ENCODE peak calls at places on chromosome 13, in nine cellular contexts. A is NCI-H345, Q is T-helper 17 cell, N is iPS DF 6.9, D is AG08396, T is AML-193, E is left ventricle myocardium superior, O is amygdala, P is mucosa of descending colon. M is an unnamed sample.

GRCh38 chr13:51175001-51175400 is 47.2 kb upstream of the FAM124A start:
- DNase-seq in E (no peak), P (no peak), O (no peak), A (no peak), T (no peak), N (no peak), Q (no peak), D (no peak), M (no peak)

GRCh38 chr13:76542176-76542575 is 344.0 kb downstream of the KCTD12 start:
- DNase-seq in T (no peak), N (no peak), O (no peak), A (no peak), P (no peak), Q (no peak), D (no peak), E (no peak), M (no peak)

GRCh38 chr13:101755228-101755887 is 302.9 kb downstream of the ITGBL1 start:
- DNase-seq in P (no peak), N (no peak), O (no peak), E (no peak), Q (no peak), T (no peak), A (no peak), D (no peak), M (no peak)

GRCh38 chr13:30019648-30020626 is 169.5 kb upstream of the UBL3 start:
- DNase-seq in A (no peak), T (no peak), N (no peak), P (no peak), Q (no peak), D (no peak), E (no peak), O (no peak), M (no peak)

GRCh38 chr13:75357576-75358295 is 124.2 kb downstream of the TBC1D4 start:
- DNase-seq in O (no peak), A (peak; percentile 46), D (peak; percentile 52), E (no peak), N (peak; percentile 37), T (peak; percentile 75), P (no peak), Q (peak; percentile 30), M (peak; percentile 50)

GRCh38 chr13:39132286-39132685 is 94.0 kb downstream of the NHLRC3 start:
- DNase-seq in Q (no peak), D (no peak), E (no peak), N (no peak), O (no peak), A (no peak), P (no peak), T (no peak), M (no peak)

GRCh38 chr13:36353001-36353400 is 6.8 kb upstream of the SPART start:
- DNase-seq in D (peak; percentile 5), P (no peak), E (no peak), O (no peak), Q (no peak), N (no peak), T (no peak), A (no peak), M (peak; percentile 47)

GRCh38 chr13:35891973-35892441 is 239.2 kb downstream of the DCLK1 start:
- DNase-seq in Q (no peak), P (no peak), N (no peak), O (no peak), T (no peak), D (no peak), E (no peak), A (no peak), M (peak; percentile 36)

GRCh38 chr13:111390522-111391270 is 70.3 kb downstream of the TEX29 start:
- DNase-seq in E (no peak), Q (no peak), T (no peak), D (no peak), O (no peak), A (no peak), P (no peak), N (no peak), M (no peak)

GRCh38 chr13:52600666-52601065 is 41.6 kb upstream of the HNRNPA1L2 start:
- DNase-seq in A (no peak), N (no peak), P (no peak), E (no peak), D (no peak), T (no peak), O (no peak), Q (no peak), M (peak; percentile 54)

GRCh38 chr13:29457299-29457698 is 138.2 kb downstream of the SLC7A1 start:
- DNase-seq in P (no peak), O (no peak), A (no peak), E (no peak), N (no peak), Q (no peak), T (no peak), D (no peak), M (peak; percentile 91)

GRCh38 chr13:39682788-39683187 is 27.3 kb downstream of the COG6 start:
- DNase-seq in T (no peak), Q (no peak), P (no peak), D (no peak), E (no peak), N (no peak), A (no peak), O (no peak), M (no peak)

GRCh38 chr13:80189889-80190597 is 150.9 kb downstream of the SPRY2 start:
- DNase-seq in P (no peak), D (no peak), Q (no peak), E (no peak), T (no peak), N (no peak), A (no peak), O (no peak), M (no peak)

GRCh38 chr13:54210397-54211050 is 1181.9 kb downstream of the OLFM4 start:
- DNase-seq in N (no peak), T (no peak), Q (no peak), D (no peak), A (no peak), E (no peak), P (no peak), O (no peak), M (no peak)

GRCh38 chr13:87536499-87536898 is 134.7 kb upstream of the SLITRK5 start:
- DNase-seq in P (no peak), E (no peak), N (no peak), D (no peak), T (no peak), A (no peak), O (no peak), Q (no peak), M (no peak)

GRCh38 chr13:36981156-36981743 is 17.9 kb downstream of the ALG5 start:
- DNase-seq in T (peak; percentile 74), E (no peak), P (no peak), A (peak; percentile 16), N (no peak), Q (no peak), D (peak; percentile 19), O (no peak), M (peak; percentile 81)

GRCh38 chr13:114132419-114133121 is at the start of gene RASA3:
- DNase-seq in N (no peak), P (peak; percentile 88), Q (peak; percentile 44), A (peak; percentile 78), T (peak; percentile 78), O (no peak), E (peak; percentile 91), D (peak; percentile 96), M (peak; percentile 74)

GRCh38 chr13:79455331-79455730 is 25.6 kb upstream of the NDFIP2 start:
- DNase-seq in T (no peak), E (no peak), N (no peak), D (no peak), P (no peak), O (no peak), A (no peak), Q (no peak), M (peak; percentile 7)

GRCh38 chr13:78660130-78660857 is 1.3 kb upstream of the OBI1 start:
- DNase-seq in N (no peak), D (no peak), P (no peak), A (no peak), T (peak; percentile 76), E (peak; percentile 33), O (no peak), Q (no peak), M (peak; percentile 14)

GRCh38 chr13:31956944-31957644 is 74.5 kb upstream of the FRY start:
- DNase-seq in O (no peak), T (no peak), P (no peak), A (no peak), E (no peak), D (peak; percentile 19), Q (no peak), N (no peak), M (peak; percentile 16)

GRCh38 chr13:46614582-46614981 is 61.6 kb downstream of the LRCH1 start:
- DNase-seq in O (no peak), P (no peak), Q (no peak), E (no peak), N (no peak), T (no peak), D (no peak), A (no peak), M (peak; percentile 88)

GRCh38 chr13:36332986-36333385 is 13.2 kb downstream of the SPART start:
- DNase-seq in P (no peak), T (no peak), Q (no peak), O (no peak), E (no peak), A (no peak), N (no peak), D (peak; percentile 13), M (peak; percentile 43)

GRCh38 chr13:113448885-113449692 is 4.2 kb downstream of the ADPRHL1 start:
- DNase-seq in A (peak; percentile 97), T (no peak), O (peak; percentile 80), Q (no peak), E (no peak), N (no peak), P (peak; percentile 87), D (no peak), M (peak; percentile 79)

GRCh38 chr13:84686973-84687372 is 804.7 kb upstream of the SLITRK1 start:
- DNase-seq in D (no peak), P (no peak), A (no peak), E (no peak), T (no peak), N (no peak), Q (no peak), O (no peak), M (no peak)

GRCh38 chr13:29503041-29503837 is 92.2 kb downstream of the SLC7A1 start:
- DNase-seq in O (no peak), Q (no peak), N (peak; percentile 18), D (peak; percentile 67), P (no peak), A (no peak), E (no peak), T (no peak), M (peak; percentile 17)

GRCh38 chr13:43263047-43263446 is 239.7 kb downstream of the DNAJC15 start:
- DNase-seq in E (no peak), D (no peak), Q (no peak), N (no peak), A (no peak), P (no peak), T (no peak), O (no peak), M (no peak)

GRCh38 chr13:23673867-23674605 is 103.8 kb downstream of the TNFRSF19 start:
- DNase-seq in D (no peak), P (no peak), Q (no peak), N (no peak), T (no peak), E (no peak), A (no peak), O (no peak), M (no peak)

GRCh38 chr13:86087241-86087640 is 288.0 kb upstream of the SLITRK6 start:
- DNase-seq in D (no peak), O (no peak), Q (no peak), T (no peak), A (no peak), P (no peak), N (no peak), E (no peak), M (no peak)

GRCh38 chr13:104414771-104415170 is 1348.6 kb upstream of the SLC10A2 start:
- DNase-seq in Q (no peak), N (no peak), O (no peak), P (no peak), A (no peak), E (no peak), T (no peak), D (no peak), M (no peak)

GRCh38 chr13:84609716-84610115 is 727.4 kb upstream of the SLITRK1 start:
- DNase-seq in N (no peak), E (no peak), D (no peak), A (no peak), O (no peak), Q (no peak), P (no peak), T (no peak), M (peak; percentile 49)

GRCh38 chr13:44159633-44160279 is 213.9 kb upstream of the SERP2 start:
- DNase-seq in Q (no peak), T (no peak), P (no peak), O (no peak), A (no peak), E (no peak), N (no peak), D (no peak), M (peak; percentile 46)

M was measured in fibroblast of the aortic adventitia.